ENCODE peak calls at places on chromosome 5, in nine cellular contexts. T is cardiac fibroblast; L is CD8-positive, alpha-beta T cell; X is endothelial cell; J is BJ; E is chondrocyte; K is activated B cell treated with CpG ODN at 0.5 μM for 24 hours; H is dorsolateral prefrontal cortex; D is OCI-LY7. U is an unnamed sample.

GRCh38 chr5:180136661-180137381 is 65.3 kb upstream of the RNF130 start:
- DNase-seq in T (no peak), J (no peak), H (no peak), E (no peak), D (no peak), L (no peak), K (no peak), X (peak), U (no peak)

GRCh38 chr5:122864400-122864799 is 19.0 kb downstream of the SNX24 start:
- DNase-seq in X (no peak), K (no peak), E (no peak), H (no peak), T (peak), D (no peak), L (no peak), J (no peak), U (no peak)

GRCh38 chr5:27778121-27778520 is 739.7 kb upstream of the CDH9 start:
- DNase-seq in E (no peak), X (no peak), T (no peak), D (no peak), J (no peak), K (no peak), H (no peak), L (no peak), U (no peak)

GRCh38 chr5:72661405-72661804 is 154.2 kb upstream of the ZNF366 start:
- DNase-seq in H (peak), X (no peak), K (no peak), E (no peak), D (no peak), L (no peak), T (peak), J (no peak), U (no peak)

GRCh38 chr5:74124826-74125225 is 498.8 kb downstream of the ARHGEF28 start:
- DNase-seq in L (no peak), D (no peak), J (no peak), K (no peak), H (no peak), E (no peak), X (no peak), T (no peak), U (no peak)

GRCh38 chr5:40401965-40402364 is 277.8 kb upstream of the PTGER4 start:
- DNase-seq in H (no peak), E (no peak), L (no peak), X (no peak), K (no peak), T (peak), J (peak), D (no peak), U (no peak)

GRCh38 chr5:3346111-3346820 is 249.4 kb upstream of the IRX1 start:
- DNase-seq in J (no peak), D (no peak), T (no peak), K (no peak), E (peak), L (no peak), X (no peak), H (no peak), U (no peak)

GRCh38 chr5:112333236-112333850 is 85.7 kb downstream of the EPB41L4A start:
- DNase-seq in K (no peak), D (no peak), X (peak), H (no peak), L (no peak), T (no peak), J (no peak), E (no peak), U (no peak)

GRCh38 chr5:22612928-22613327 is 240.2 kb downstream of the CDH12 start:
- DNase-seq in T (no peak), K (no peak), X (no peak), H (no peak), E (no peak), L (no peak), J (no peak), D (no peak), U (no peak)

GRCh38 chr5:58056546-58056945 is 403.3 kb downstream of the PLK2 start:
- DNase-seq in T (peak), H (no peak), D (no peak), K (no peak), E (no peak), J (no peak), L (no peak), X (no peak), U (no peak)

GRCh38 chr5:167759411-167759821 is 532.0 kb upstream of the WWC1 start:
- DNase-seq in J (no peak), X (no peak), E (no peak), T (peak), H (no peak), K (no peak), D (no peak), L (no peak), U (no peak)

GRCh38 chr5:175457466-175457865 is 13.5 kb upstream of the DRD1 start:
- DNase-seq in H (no peak), J (no peak), E (no peak), T (no peak), D (no peak), X (no peak), K (no peak), L (no peak), U (no peak)

GRCh38 chr5:79416499-79416898 is 97.4 kb downstream of the HOMER1 start:
- DNase-seq in H (no peak), L (no peak), E (no peak), J (no peak), D (peak), T (no peak), X (no peak), K (peak), U (no peak)

GRCh38 chr5:43981556-43981955 is 378.6 kb downstream of the NNT start:
- DNase-seq in J (no peak), K (no peak), H (no peak), L (no peak), T (no peak), E (no peak), D (no peak), X (no peak), U (no peak)

GRCh38 chr5:6260846-6261245 is 117.5 kb downstream of the MED10 start:
- DNase-seq in E (no peak), H (no peak), K (no peak), L (no peak), D (no peak), J (no peak), X (no peak), T (no peak), U (no peak)

GRCh38 chr5:17258429-17258828 is 41.0 kb downstream of the BASP1 start:
- DNase-seq in T (peak), J (no peak), D (no peak), H (no peak), K (no peak), E (no peak), X (no peak), L (no peak), U (no peak)

GRCh38 chr5:69261034-69261433 is 26.3 kb downstream of the CDK7 start:
- DNase-seq in H (no peak), D (no peak), X (no peak), J (no peak), E (no peak), L (no peak), K (no peak), T (peak), U (no peak)

GRCh38 chr5:62689599-62690368 is 111.2 kb downstream of the LRRC70 start:
- DNase-seq in K (no peak), J (no peak), X (no peak), H (no peak), T (peak), L (no peak), D (no peak), E (no peak), U (no peak)

GRCh38 chr5:122111513-122111912 is 17.8 kb upstream of the ZNF474 start:
- DNase-seq in X (no peak), T (no peak), D (no peak), L (no peak), K (no peak), H (no peak), E (no peak), J (no peak), U (no peak)

GRCh38 chr5:170121321-170121720 is 15.6 kb downstream of the FOXI1 start:
- DNase-seq in H (no peak), X (no peak), L (no peak), J (no peak), T (peak), K (no peak), D (no peak), E (no peak), U (no peak)

GRCh38 chr5:124724357-124725039 is 21.9 kb downstream of the ZNF608 start:
- DNase-seq in T (no peak), H (no peak), X (no peak), K (no peak), L (no peak), D (no peak), E (no peak), J (no peak), U (no peak)

GRCh38 chr5:2066373-2066772 is 183.6 kb upstream of the IRX4 start:
- DNase-seq in T (no peak), E (no peak), H (no peak), K (no peak), L (no peak), J (no peak), D (no peak), X (no peak), U (no peak)

GRCh38 chr5:59069438-59070079 is 486.7 kb downstream of the RAB3C start:
- DNase-seq in J (peak), X (no peak), L (no peak), E (no peak), H (peak), T (peak), K (no peak), D (no peak), U (no peak)

GRCh38 chr5:91319667-91320066 is 63.5 kb downstream of the ARRDC3 start:
- DNase-seq in H (no peak), K (no peak), T (no peak), L (no peak), J (no peak), D (no peak), X (no peak), E (no peak), U (no peak)

GRCh38 chr5:124206540-124206939 is 539.9 kb downstream of the ZNF608 start:
- DNase-seq in E (no peak), X (no peak), L (no peak), T (no peak), D (no peak), K (no peak), J (no peak), H (no peak), U (no peak)

GRCh38 chr5:56816546-56817081 is 1.3 kb downstream of the MAP3K1 start:
- DNase-seq in L (peak), T (peak), J (no peak), X (peak), D (peak), E (peak), K (peak), H (peak), U (peak)

GRCh38 chr5:131659290-131659689 is 24.3 kb upstream of the RAPGEF6 start:
- DNase-seq in X (no peak), L (no peak), D (no peak), E (no peak), H (no peak), J (no peak), T (no peak), K (no peak), U (no peak)
- TF ChIP-seq CTCF in X (no peak), L (no peak), D (no peak), E (no peak), H (no peak), J (no peak), T (no peak), K (no peak), U (no peak)

GRCh38 chr5:131441184-131441583 is 177.3 kb downstream of the CDC42SE2 start:
- DNase-seq in E (no peak), K (no peak), L (no peak), H (no peak), J (no peak), X (no peak), D (no peak), T (no peak), U (no peak)
- TF ChIP-seq CTCF in E (no peak), K (no peak), L (no peak), H (no peak), J (no peak), X (no peak), D (no peak), T (no peak), U (no peak)

GRCh38 chr5:153824909-153825308 is 213.8 kb downstream of the FAM114A2 start:
- DNase-seq in J (no peak), X (no peak), T (no peak), E (no peak), L (no peak), D (peak), H (no peak), K (no peak), U (no peak)

GRCh38 chr5:153831976-153832375 is 206.7 kb downstream of the FAM114A2 start:
- DNase-seq in H (no peak), X (no peak), K (no peak), L (no peak), D (peak), J (no peak), T (peak), E (no peak), U (no peak)

DNA sequence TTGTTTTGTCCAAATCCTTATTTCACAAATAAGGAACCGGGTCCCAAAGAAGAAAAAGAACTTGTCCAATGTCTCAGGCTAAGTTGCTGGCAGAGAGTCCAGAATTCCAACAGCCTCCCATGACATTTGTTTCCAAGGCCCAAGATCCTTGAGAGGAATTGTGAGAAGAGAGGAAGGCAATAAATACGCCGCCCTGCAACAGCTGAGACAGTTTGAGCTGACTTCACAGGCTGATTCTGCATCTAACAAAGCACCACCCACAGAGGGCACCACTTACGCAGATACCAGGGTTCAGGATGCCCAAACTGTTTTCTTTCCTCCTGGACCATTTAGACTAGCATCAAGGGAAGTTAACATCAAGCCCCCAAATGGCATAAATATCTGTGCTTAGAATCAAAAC is 211.3 kb downstream of the FAM114A2 start:
- DNase-seq in E (no peak), L (no peak), T (peak), D (peak), X (no peak), K (no peak), J (no peak), H (no peak), U (no peak)
- TF ChIP-seq CTCF in E (peak), L (no peak), T (peak), D (peak), X (no peak), K (no peak), J (peak), H (no peak), U (no peak)

GRCh38 chr5:164962302-164962961 is 1457.0 kb downstream of the MAT2B start:
- DNase-seq in H (no peak), J (no peak), K (no peak), E (no peak), X (no peak), L (no peak), T (no peak), D (no peak), U (no peak)

GRCh38 chr5:164959761-164960160 is 1454.3 kb downstream of the MAT2B start:
- DNase-seq in J (no peak), D (no peak), K (no peak), H (no peak), E (no peak), X (no peak), L (no peak), T (no peak), U (no peak)

DNA sequence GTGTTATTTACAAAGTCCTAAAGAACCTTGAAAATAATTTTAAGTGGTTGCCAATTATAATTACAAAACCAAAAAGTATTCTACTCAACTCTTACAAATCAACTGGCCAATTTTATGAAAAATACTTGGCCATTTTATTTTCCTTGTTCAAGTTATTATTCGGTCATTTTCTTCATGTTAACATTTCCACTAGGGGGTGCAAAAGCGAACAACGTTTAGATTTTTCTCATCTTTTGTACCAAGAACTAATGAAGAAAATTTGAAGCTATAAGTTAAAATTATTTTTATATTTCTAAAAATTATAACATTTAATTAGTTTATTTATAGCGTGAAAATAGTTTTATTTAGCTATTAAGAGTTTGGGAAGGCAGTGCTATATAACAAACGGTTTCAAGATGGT is 1453.3 kb downstream of the MAT2B start:
- DNase-seq in H (no peak), K (no peak), D (no peak), T (no peak), L (no peak), E (no peak), X (no peak), J (no peak), U (no peak)
- TF ChIP-seq CTCF in H (no peak), K (no peak), D (peak), T (no peak), L (no peak), E (peak), X (peak), J (no peak), U (peak)

GRCh38 chr5:135978212-135978631 is 23.4 kb upstream of the LECT2 start:
- DNase-seq in E (no peak), T (no peak), L (no peak), D (no peak), H (no peak), X (no peak), J (no peak), K (no peak), U (no peak)

GRCh38 chr5:135978993-135979392 is 24.2 kb upstream of the LECT2 start:
- DNase-seq in K (no peak), X (no peak), T (no peak), D (no peak), J (no peak), L (no peak), E (no peak), H (no peak), U (no peak)

GRCh38 chr5:135976216-135976615 is 21.4 kb upstream of the LECT2 start:
- DNase-seq in D (no peak), E (no peak), K (no peak), X (no peak), H (no peak), L (no peak), J (no peak), T (no peak), U (no peak)

GRCh38 chr5:135979510-135979909 is 24.7 kb upstream of the LECT2 start:
- DNase-seq in E (no peak), L (no peak), X (no peak), K (no peak), J (peak), H (no peak), T (peak), D (no peak), U (no peak)

GRCh38 chr5:135977375-135977928 is 22.7 kb upstream of the LECT2 start:
- DNase-seq in T (peak), E (no peak), J (no peak), K (no peak), H (no peak), X (peak), D (peak), L (peak), U (peak)
- TF ChIP-seq CTCF in T (peak), E (peak), J (no peak), K (no peak), H (peak), X (peak), D (peak), L (peak), U (peak)

DNA sequence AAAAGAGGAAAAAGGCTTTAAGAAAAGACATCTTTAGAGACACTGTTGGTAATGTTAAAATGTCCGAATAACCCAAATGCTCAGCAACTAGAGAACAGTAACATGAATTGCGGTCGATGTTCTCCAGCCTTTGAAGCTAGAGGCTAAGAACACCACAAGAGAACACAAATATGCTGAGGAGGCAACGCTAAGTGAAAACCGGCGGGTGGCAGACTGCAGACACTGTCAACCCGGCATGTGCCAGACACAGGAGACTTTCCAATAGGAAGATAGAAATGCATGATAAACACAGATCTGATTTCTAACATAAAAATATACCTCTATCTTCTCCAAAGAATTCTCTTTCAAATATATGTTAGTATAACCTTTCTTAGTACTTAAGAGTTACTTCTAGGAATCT is 18.4 kb upstream of the DDX41 start:
- DNase-seq in E (no peak), D (no peak), T (no peak), L (no peak), J (no peak), K (no peak), H (peak), X (no peak), U (no peak)
- TF ChIP-seq CTCF in E (peak), D (no peak), T (no peak), L (no peak), J (no peak), K (no peak), H (no peak), X (no peak), U (no peak)

GRCh38 chr5:60960591-60960990 is 15.6 kb downstream of the NDUFAF2 start:
- DNase-seq in E (no peak), K (no peak), H (no peak), T (peak), L (no peak), D (peak), J (no peak), X (no peak), U (no peak)
- TF ChIP-seq CTCF in E (peak), K (no peak), H (peak), T (peak), L (peak), D (peak), J (peak), X (peak), U (peak)

GRCh38 chr5:149851211-149851610 is 93.4 kb downstream of the PDE6A start:
- DNase-seq in T (no peak), D (no peak), K (no peak), L (no peak), E (no peak), X (no peak), J (no peak), H (no peak), U (no peak)
- TF ChIP-seq CTCF in T (no peak), D (no peak), K (no peak), L (no peak), E (no peak), X (no peak), J (no peak), H (no peak), U (no peak)

GRCh38 chr5:172941067-172941516 is 18.1 kb upstream of the RPL26L1 start:
- DNase-seq in T (peak), X (no peak), H (no peak), K (no peak), L (no peak), E (peak), D (no peak), J (no peak), U (no peak)

GRCh38 chr5:172936441-172936840 is 22.8 kb upstream of the RPL26L1 start:
- DNase-seq in L (no peak), K (no peak), E (no peak), J (no peak), H (no peak), D (no peak), X (no peak), T (no peak), U (no peak)

GRCh38 chr5:172940242-172941066 is 18.8 kb upstream of the RPL26L1 start:
- DNase-seq in L (no peak), H (no peak), K (no peak), J (no peak), T (no peak), E (peak), D (no peak), X (no peak), U (no peak)

GRCh38 chr5:172939561-172939960 is 19.7 kb upstream of the RPL26L1 start:
- DNase-seq in E (peak), X (no peak), L (no peak), H (peak), T (no peak), K (no peak), D (no peak), J (no peak), U (peak)

GRCh38 chr5:172939045-172939444 is 20.2 kb upstream of the RPL26L1 start:
- DNase-seq in T (peak), H (no peak), E (peak), K (no peak), D (no peak), L (no peak), X (peak), J (no peak), U (peak)
- TF ChIP-seq CTCF in T (peak), H (no peak), E (peak), K (no peak), D (peak), L (no peak), X (peak), J (peak), U (peak)

GRCh38 chr5:141557681-141558136 is 61.1 kb downstream of the DIAPH1 start:
- DNase-seq in E (no peak), L (peak), H (peak), T (peak), D (peak), K (peak), J (peak), X (peak), U (peak)
- TF ChIP-seq CTCF in E (peak), L (peak), H (peak), T (peak), D (peak), K (peak), J (peak), X (peak), U (peak)